ENCODE peak calls at places on chromosome 13, in four cellular contexts. Z, Q, A and D are unnamed samples.

GRCh38 chr13:56182598-56182997 is 958.1 kb upstream of the PRR20A start:
- DNase-seq in Z (no peak), Q (no peak), A (no peak), D (no peak)

GRCh38 chr13:22017226-22017625 is 346.4 kb downstream of the FGF9 start:
- DNase-seq in Z (no peak), Q (no peak), A (no peak), D (no peak)

GRCh38 chr13:44120814-44121505 is 241.3 kb downstream of the LACC1 start:
- DNase-seq in Z (no peak), Q (no peak), A (no peak), D (no peak)

GRCh38 chr13:100954430-100955361 is 280.1 kb upstream of the TMTC4 start:
- DNase-seq in Z (no peak), Q (no peak), A (no peak), D (no peak)

GRCh38 chr13:90238433-90238832 is 1109.1 kb upstream of the MIR17HG start:
- DNase-seq in Z (peak; percentile 26), Q (no peak), A (peak; percentile 10), D (no peak)

GRCh38 chr13:22009500-22009899 is 338.6 kb downstream of the FGF9 start:
- DNase-seq in Z (no peak), Q (no peak), A (no peak), D (no peak)

GRCh38 chr13:25217023-25217909 is 45.2 kb upstream of the AMER2 start:
- DNase-seq in Z (no peak), Q (no peak), A (no peak), D (no peak)

GRCh38 chr13:98026457-98026857 is 73.0 kb downstream of the IPO5 start:
- DNase-seq in Z (peak; percentile 46), Q (no peak), A (no peak), D (peak; percentile 68)

GRCh38 chr13:78787189-78787588 is 128.2 kb upstream of the OBI1 start:
- DNase-seq in Z (no peak), Q (no peak), A (no peak), D (no peak)

GRCh38 chr13:102003848-102004570 is 397.8 kb downstream of the FGF14 start:
- DNase-seq in Z (no peak), Q (no peak), A (no peak), D (no peak)

GRCh38 chr13:22336460-22336859 is 665.6 kb downstream of the FGF9 start:
- DNase-seq in Z (no peak), Q (no peak), A (no peak), D (no peak)

GRCh38 chr13:25466880-25467279 is 95.1 kb downstream of the ATP8A2 start:
- DNase-seq in Z (no peak), Q (no peak), A (no peak), D (peak; percentile 55)

GRCh38 chr13:57418067-57418677 is 213.4 kb upstream of the PCDH17 start:
- DNase-seq in Z (no peak), Q (no peak), A (no peak), D (no peak)

GRCh38 chr13:95706356-95706755 is 29.4 kb downstream of the DNAJC3 start:
- DNase-seq in Z (no peak), Q (no peak), A (no peak), D (no peak)

GRCh38 chr13:25114220-25114619 is 18.3 kb downstream of the PABPC3 start:
- DNase-seq in Z (peak; percentile 82), Q (peak; percentile 36), A (peak; percentile 83), D (peak; percentile 94)

GRCh38 chr13:48950507-48950886 is 25.2 kb upstream of the FNDC3A start:
- DNase-seq in Z (no peak), Q (no peak), A (no peak), D (no peak)

GRCh38 chr13:61123533-61124269 is 291.9 kb downstream of the PCDH20 start:
- DNase-seq in Z (peak; percentile 12), Q (no peak), A (peak; percentile 33), D (peak; percentile 21)

GRCh38 chr13:76711515-76712182 is 174.6 kb downstream of the KCTD12 start:
- DNase-seq in Z (no peak), Q (peak; percentile 39), A (no peak), D (no peak)

GRCh38 chr13:64633948-64634347 is 2596.2 kb downstream of the PCDH9 start:
- DNase-seq in Z (no peak), Q (no peak), A (no peak), D (no peak)

GRCh38 chr13:31588331-31588730 is 151.0 kb upstream of the RXFP2 start:
- DNase-seq in Z (no peak), Q (no peak), A (no peak), D (no peak)

GRCh38 chr13:54185785-54186184 is 1157.2 kb downstream of the OLFM4 start:
- DNase-seq in Z (peak; percentile 88), Q (no peak), A (peak; percentile 73), D (peak; percentile 6)

GRCh38 chr13:52162279-52163101 is 3.1 kb upstream of the NEK3 start:
- DNase-seq in Z (no peak), Q (no peak), A (peak; percentile 31), D (no peak)

GRCh38 chr13:105327727-105328126 is 1207.7 kb downstream of the EFNB2 start:
- DNase-seq in Z (no peak), Q (no peak), A (no peak), D (no peak)

GRCh38 chr13:24512208-24513068 is at the start of gene PARP4:
- DNase-seq in Z (peak; percentile 91), Q (peak; percentile 58), A (peak; percentile 85), D (peak; percentile 90)

GRCh38 chr13:52344108-52344507 is 61.9 kb downstream of the THSD1 start:
- DNase-seq in Z (no peak), Q (no peak), A (no peak), D (no peak)

DNA sequence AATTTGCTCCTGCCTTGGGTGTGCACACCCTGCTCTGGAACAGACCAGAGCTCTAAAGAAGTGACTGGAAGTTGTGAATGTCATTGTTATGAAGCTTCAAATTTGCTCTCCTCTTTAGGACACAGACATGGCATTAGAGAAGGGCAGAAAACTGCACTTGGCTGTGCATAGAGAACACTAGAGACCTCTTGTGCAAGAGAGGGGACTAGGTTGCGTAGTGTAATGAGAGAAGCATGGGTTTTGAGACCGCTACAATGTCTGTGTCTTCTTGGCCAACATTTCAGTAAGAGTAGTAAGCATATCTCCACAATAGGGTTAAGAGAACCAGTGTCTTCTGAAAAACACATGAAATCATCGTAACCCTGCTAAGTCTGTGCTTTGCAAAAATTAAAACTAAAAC is 423.3 kb downstream of the SPRY2 start:
- DNase-seq in Z (no peak), Q (no peak), A (no peak), D (no peak)
- H3K27ac ChIP-seq in Z (no peak overlapping the region), Q (no peak overlapping the region), A (no peak overlapping the region), D (no peak overlapping the region)

GRCh38 chr13:106473174-106473573 is 62.3 kb downstream of the EFNB2 start:
- DNase-seq in Z (no peak), Q (no peak), A (no peak), D (no peak)

GRCh38 chr13:106474906-106475305 is 60.6 kb downstream of the EFNB2 start:
- DNase-seq in Z (no peak), Q (no peak), A (no peak), D (no peak)

GRCh38 chr13:106475852-106476251 is 59.6 kb downstream of the EFNB2 start:
- DNase-seq in Z (no peak), Q (no peak), A (no peak), D (no peak)

GRCh38 chr13:106471957-106472543 is 63.4 kb downstream of the EFNB2 start:
- DNase-seq in Z (peak; percentile 71), Q (no peak), A (peak; percentile 78), D (no peak)

DNA sequence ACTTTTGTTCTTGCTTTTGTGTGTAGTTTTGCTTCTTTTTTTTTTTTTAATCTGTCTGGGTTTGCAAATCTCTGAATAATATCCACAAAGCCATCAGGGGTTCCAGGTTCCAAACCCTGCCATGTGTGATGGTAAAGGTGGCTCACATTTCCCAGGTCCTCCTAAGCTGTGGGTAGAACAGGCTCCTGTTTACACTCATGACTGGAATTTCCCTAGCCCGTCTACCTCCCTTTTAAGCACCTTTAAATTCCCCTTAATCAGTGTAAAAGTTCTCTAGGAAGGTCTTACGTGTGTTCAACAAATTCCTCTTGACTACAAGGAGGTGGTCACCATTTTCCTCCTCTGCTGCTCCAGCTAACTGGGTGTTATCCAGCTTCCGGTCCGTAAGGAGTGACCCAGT is 62.8 kb downstream of the EFNB2 start:
- DNase-seq in Z (no peak), Q (no peak), A (no peak), D (no peak)
- H3K27ac ChIP-seq in Z (no peak overlapping the region), Q (no peak overlapping the region), A (no peak overlapping the region), D (no peak overlapping the region)

DNA sequence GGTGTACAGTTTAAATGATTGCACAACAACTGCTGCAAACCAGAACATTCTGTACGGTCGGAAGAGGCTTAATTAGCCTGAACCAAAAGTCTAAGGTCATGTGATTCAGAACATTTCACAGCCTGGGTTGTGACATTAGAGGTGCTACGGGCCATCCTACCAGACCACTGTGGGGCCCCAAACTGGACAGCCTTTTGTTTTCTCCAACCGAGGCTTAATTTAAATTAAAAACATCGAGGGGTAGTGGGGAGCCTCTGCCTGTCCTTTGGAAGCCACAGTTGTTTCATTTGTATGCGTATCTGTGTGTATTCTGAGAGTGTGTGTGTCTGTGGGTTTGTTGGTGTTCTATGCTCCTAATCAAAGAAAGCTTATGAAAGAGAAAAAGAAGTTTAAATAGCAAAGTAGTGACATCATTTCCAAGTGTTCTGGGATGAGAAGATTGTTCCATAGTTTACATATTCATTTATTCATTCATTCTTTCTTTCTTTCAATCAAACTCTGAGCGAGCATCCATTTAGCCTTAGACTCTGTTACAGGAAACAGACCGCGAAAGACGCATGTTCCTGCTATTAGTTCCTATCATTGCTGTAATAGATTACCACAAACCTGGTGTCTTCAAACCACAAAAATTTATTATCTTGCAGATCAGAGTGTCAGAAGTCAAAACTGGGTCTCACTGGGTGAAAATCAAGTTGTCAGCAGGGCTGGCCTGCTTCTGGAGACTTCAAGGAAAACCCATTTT is 444.8 kb downstream of the FOXO1 start:
- DNase-seq in Z (no peak), Q (peak; percentile 58), A (no peak), D (no peak)
- H3K27ac ChIP-seq in Z (no peak overlapping the region), Q (peak overlapping the region; percentile 89), A (no peak overlapping the region), D (no peak overlapping the region)

DNA sequence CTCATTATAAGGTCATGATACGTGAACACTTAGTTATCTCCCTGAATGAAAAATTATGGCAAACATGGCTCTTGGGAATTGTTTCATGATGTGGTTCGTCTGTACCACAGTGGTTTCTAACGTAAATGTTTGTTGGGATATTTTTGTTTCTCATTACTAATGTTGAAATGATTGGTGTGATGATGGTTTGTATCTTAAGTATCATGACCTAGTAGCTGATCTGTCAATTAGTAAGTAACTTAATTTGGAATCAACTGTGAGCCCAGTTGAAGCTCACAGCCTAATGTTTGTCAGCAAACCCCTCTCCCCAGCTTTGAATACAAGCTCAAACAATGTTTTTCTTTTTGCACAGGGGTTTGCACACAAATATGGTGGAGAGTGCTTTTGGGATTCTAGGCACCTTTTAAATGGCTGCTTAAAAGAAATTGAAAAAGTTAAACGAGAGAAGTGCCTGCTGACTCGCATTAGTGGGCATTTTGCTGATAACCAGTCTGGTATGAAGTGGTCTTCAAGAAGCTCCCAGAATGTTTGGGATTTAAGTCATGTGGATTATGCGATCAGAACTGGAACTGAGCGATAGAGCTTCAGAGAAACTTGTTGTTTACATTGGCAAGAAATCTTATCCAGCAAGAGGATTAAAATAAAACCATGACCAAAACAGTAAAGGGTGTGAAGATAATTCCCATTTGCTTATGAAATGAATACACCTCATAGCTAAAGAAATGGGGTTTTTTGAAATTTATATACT is 68.2 kb downstream of the LMO7 start:
- DNase-seq in Z (no peak), Q (no peak), A (no peak), D (no peak)
- H3K27ac ChIP-seq in Z (no peak overlapping the region), Q (peak overlapping the region; percentile 64), A (no peak overlapping the region), D (no peak overlapping the region)